ENCODE peak calls at places on chromosomes 6 and 20, in four cellular contexts. L, X, U and K are unnamed samples.

GRCh38 chr6:159172066-159172465 is 2.9 kb downstream of the FNDC1 start:
- DNase-seq in U (no peak), X (no peak), L (no peak), K (no peak)

GRCh38 chr20:24368253-24368652 is 101.2 kb upstream of the SYNDIG1 start:
- DNase-seq in X (no peak), L (no peak), U (no peak), K (no peak)

GRCh38 chr6:56155634-56156141 is 91.7 kb downstream of the COL21A1 start:
- DNase-seq in L (no peak), U (no peak), X (no peak), K (no peak)

GRCh38 chr6:64831680-64832079 is 875.3 kb downstream of the EYS start:
- DNase-seq in U (no peak), X (no peak), L (no peak), K (no peak)

GRCh38 chr6:112912351-112913101 is 565.4 kb downstream of the RFPL4B start:
- DNase-seq in U (no peak), X (no peak), L (peak; percentile 41), K (peak; percentile 84)

GRCh38 chr20:402496-402885 is 5.6 kb upstream of the RBCK1 start:
- DNase-seq in U (no peak), L (no peak), X (no peak), K (no peak)

GRCh38 chr20:54545959-54546358 is 70.6 kb downstream of the DOK5 start:
- DNase-seq in L (peak; percentile 36), U (no peak), X (no peak), K (no peak)

GRCh38 chr6:92047152-92047551 is 1372.2 kb downstream of the EPHA7 start:
- DNase-seq in U (no peak), L (no peak), X (no peak), K (no peak)

GRCh38 chr20:46739441-46740213 is 30.2 kb downstream of the SLC2A10 start:
- DNase-seq in U (no peak), X (no peak), L (peak; percentile 74), K (no peak)

GRCh38 chr6:35247642-35248231 is 11.8 kb upstream of the ZNF76 start:
- DNase-seq in U (peak; percentile 60), X (peak; percentile 31), L (no peak), K (no peak)

GRCh38 chr6:29628419-29629281 is 4.3 kb downstream of the GABBR1 start:
- DNase-seq in L (peak; percentile 73), U (peak; percentile 93), X (no peak), K (peak; percentile 82)

GRCh38 chr20:35277531-35278395 is at the start of gene MMP24OS:
- DNase-seq in U (peak; percentile 90), L (peak; percentile 82), X (peak; percentile 64), K (peak; percentile 77)

GRCh38 chr6:21005816-21006553 is 471.7 kb downstream of the CDKAL1 start:
- DNase-seq in U (no peak), X (peak; percentile 40), L (peak; percentile 94), K (peak; percentile 94)

GRCh38 chr6:132365319-132365907 is 35.9 kb downstream of the MOXD1 start:
- DNase-seq in U (no peak), X (peak; percentile 81), L (no peak), K (no peak)

GRCh38 chr6:7914991-7915789 is 4.6 kb upstream of the TXNDC5 start:
- DNase-seq in U (no peak), L (peak; percentile 37), X (no peak), K (peak; percentile 82)

GRCh38 chr6:115830895-115831294 is 229.8 kb downstream of the FRK start:
- DNase-seq in U (peak; percentile 19), X (no peak), L (no peak), K (no peak)

GRCh38 chr6:124002377-124003081 is 198.9 kb downstream of the NKAIN2 start:
- DNase-seq in X (no peak), U (no peak), L (no peak), K (no peak)

GRCh38 chr6:167103041-167103816 is 19.7 kb upstream of the CCR6 start:
- DNase-seq in X (no peak), L (no peak), U (no peak), K (no peak)

GRCh38 chr6:163214259-163214658 is 200.3 kb upstream of the QKI start:
- DNase-seq in X (no peak), L (no peak), U (no peak), K (no peak)

GRCh38 chr6:138106665-138107077 is 548 bp downstream of the PERP start:
- DNase-seq in X (no peak), U (no peak), L (no peak), K (no peak)

GRCh38 chr6:138109042-138109997 is 2.1 kb upstream of the PERP start:
- DNase-seq in L (peak; percentile 70), U (peak; percentile 78), X (peak; percentile 21), K (peak; percentile 91)

GRCh38 chr6:138107078-138107751 is at the start of gene PERP:
- DNase-seq in L (peak; percentile 38), U (peak; percentile 73), X (no peak), K (peak; percentile 45)

GRCh38 chr6:138105880-138106664 is 1.1 kb downstream of the PERP start:
- DNase-seq in L (peak; percentile 15), U (no peak), X (no peak), K (peak; percentile 58)

DNA sequence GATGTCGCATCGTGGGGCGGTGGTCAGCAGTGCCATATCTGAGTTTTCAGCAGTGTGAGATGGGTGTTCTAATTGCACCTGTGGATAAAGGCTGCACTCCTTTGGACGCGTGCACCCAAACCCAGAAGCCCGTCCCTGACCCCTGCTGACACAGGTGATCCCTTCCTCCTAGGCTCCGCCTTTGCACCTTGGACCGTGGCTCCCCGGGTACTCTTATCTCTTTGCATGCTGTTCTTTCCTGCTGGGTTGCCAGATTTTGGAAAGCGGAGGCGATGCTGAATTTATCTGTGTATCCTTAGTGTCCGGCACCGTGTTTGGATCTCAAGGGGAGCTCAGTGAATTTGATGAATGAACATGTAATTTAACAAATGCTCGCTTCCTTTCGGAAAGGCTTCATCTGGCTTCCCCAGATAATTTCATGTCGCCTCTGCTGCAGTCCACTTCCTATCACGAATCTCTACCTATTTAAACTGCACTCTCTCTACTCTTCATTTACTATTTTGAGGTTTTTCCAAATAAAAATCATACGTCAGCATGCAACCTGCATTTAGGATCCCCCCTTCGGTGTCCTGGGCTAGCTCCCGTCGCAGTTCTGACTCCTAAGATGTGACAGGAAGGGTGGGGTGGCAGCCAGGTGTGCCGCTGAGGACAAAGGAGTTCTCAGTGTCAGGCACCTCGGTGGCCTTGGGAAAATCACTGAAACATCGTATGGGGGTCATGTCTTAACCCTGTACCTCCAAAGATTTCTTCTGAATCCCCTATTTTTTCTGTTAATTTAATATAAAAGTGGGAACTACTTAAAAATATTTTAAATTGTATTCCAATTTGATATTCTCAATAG is 753 bp upstream of the PERP start:
- DNase-seq in U (peak; percentile 38), L (no peak), X (no peak), K (no peak)
- TF ChIP-seq FOS in U (no peak), L (no peak), X (no peak), K (no peak)

GRCh38 chr6:117951783-117952182 is 44.7 kb downstream of the SLC35F1 start:
- DNase-seq in X (no peak), U (no peak), L (no peak), K (no peak)

GRCh38 chr6:117955684-117956083 is 48.6 kb downstream of the SLC35F1 start:
- DNase-seq in X (no peak), L (no peak), U (no peak), K (no peak)

GRCh38 chr6:117960906-117961700 is 54.0 kb downstream of the SLC35F1 start:
- DNase-seq in X (no peak), U (no peak), L (no peak), K (no peak)

GRCh38 chr6:117958536-117958935 is 51.5 kb downstream of the SLC35F1 start:
- DNase-seq in X (no peak), U (no peak), L (no peak), K (no peak)

GRCh38 chr6:117956386-117956785 is 49.3 kb downstream of the SLC35F1 start:
- DNase-seq in U (no peak), L (no peak), X (no peak), K (no peak)
- TF ChIP-seq FOS in U (no peak), L (no peak), X (no peak), K (no peak)

GRCh38 chr20:17843246-17844132 is 125.1 kb downstream of the SNX5 start:
- DNase-seq in L (peak; percentile 97), X (no peak), U (no peak), K (peak; percentile 66)
- TF ChIP-seq FOS in L (peak; percentile 71), X (no peak), U (no peak), K (peak; percentile 40)

DNA sequence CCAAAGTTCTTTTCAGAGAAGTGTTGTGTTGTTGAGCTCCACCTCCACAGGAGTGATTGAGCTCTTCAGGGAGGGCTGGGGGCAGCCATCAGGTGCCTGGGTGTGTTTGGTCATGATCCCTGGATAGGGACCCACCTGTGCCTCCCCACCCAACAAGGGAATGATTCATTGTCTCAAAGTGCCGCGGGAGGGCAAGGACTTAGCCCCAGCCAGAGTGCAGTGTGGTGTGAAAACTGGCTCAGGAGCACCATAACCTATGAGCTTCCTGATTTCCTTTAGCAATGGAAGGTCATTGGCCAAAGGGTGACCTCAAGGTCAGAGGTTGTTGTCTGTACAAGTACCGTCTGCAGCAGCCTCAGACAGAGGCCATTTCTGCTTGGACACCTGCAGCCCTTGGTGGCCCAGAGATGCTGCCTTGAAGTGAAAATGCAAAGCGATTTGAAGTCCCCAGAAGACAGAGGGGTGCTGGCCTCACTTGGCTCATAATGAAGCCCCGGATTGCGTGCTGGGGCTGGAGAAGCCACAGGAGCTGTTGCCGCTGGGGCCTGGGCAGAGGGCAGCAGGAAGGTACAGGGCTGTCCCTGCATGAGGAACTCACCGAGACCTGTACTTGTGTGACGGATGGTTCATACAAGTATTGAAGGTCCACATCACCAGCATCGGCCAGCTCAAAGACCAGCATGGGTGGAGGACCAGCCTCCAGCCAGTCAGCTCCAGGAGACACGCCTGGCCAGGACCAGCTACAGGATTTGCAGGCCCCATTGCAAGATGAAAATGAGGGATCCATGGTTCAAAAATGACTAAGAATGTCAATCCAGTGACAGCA is 100.6 kb upstream of the DUSP22 start:
- DNase-seq in U (no peak), L (no peak), X (no peak), K (no peak)
- TF ChIP-seq FOS in U (no peak), L (no peak), X (no peak), K (no peak)